ENCODE peak calls at places on chromosomes 12 and 14, in five cellular contexts. One of them, this sample, is unnamed.

GRCh38 chr14:92900660-92901059 is 22.3 kb upstream of the CHGA start:
- DNase-seq in T-cell: no peak
- DNase-seq in T1000: no peak
- DNase-seq in foreskin fibroblast: no peak
- DNase-seq in activated CD4-positive, alpha-beta T cell treated with anti-CD3 and anti-CD28 coated beads for 1 hour: no peak
- DNase-seq in this sample: no peak

GRCh38 chr12:62720661-62721330 is 214.2 kb downstream of the PPM1H start:
- DNase-seq in activated CD4-positive, alpha-beta T cell treated with anti-CD3 and anti-CD28 coated beads for 1 hour: no peak
- DNase-seq in T1000: no peak
- DNase-seq in T-cell: no peak
- DNase-seq in foreskin fibroblast: peak; percentile 89
- DNase-seq in this sample: no peak

GRCh38 chr12:48820406-48820805 is 2.1 kb downstream of the CACNB3 start:
- DNase-seq in T-cell: no peak
- DNase-seq in activated CD4-positive, alpha-beta T cell treated with anti-CD3 and anti-CD28 coated beads for 1 hour: no peak
- DNase-seq in foreskin fibroblast: no peak
- DNase-seq in T1000: no peak
- DNase-seq in this sample: no peak

GRCh38 chr12:119938049-119938667 is 50.9 kb upstream of the BICDL1 start:
- DNase-seq in T-cell: peak; percentile 61
- DNase-seq in foreskin fibroblast: peak; percentile 80
- DNase-seq in activated CD4-positive, alpha-beta T cell treated with anti-CD3 and anti-CD28 coated beads for 1 hour: peak; percentile 54
- DNase-seq in T1000: no peak
- DNase-seq in this sample: peak; percentile 62

GRCh38 chr12:120282229-120282628 is 9.5 kb downstream of the RNU4-2 start:
- DNase-seq in foreskin fibroblast: no peak
- DNase-seq in T-cell: no peak
- DNase-seq in activated CD4-positive, alpha-beta T cell treated with anti-CD3 and anti-CD28 coated beads for 1 hour: no peak
- DNase-seq in T1000: no peak
- DNase-seq in this sample: no peak

GRCh38 chr12:52417742-52418141 is 11.6 kb upstream of the KRT82 start:
- DNase-seq in T-cell: no peak
- DNase-seq in T1000: no peak
- DNase-seq in activated CD4-positive, alpha-beta T cell treated with anti-CD3 and anti-CD28 coated beads for 1 hour: no peak
- DNase-seq in foreskin fibroblast: no peak
- DNase-seq in this sample: no peak

GRCh38 chr12:49545815-49546214 is 7.0 kb downstream of the KCNH3 start:
- DNase-seq in T1000: no peak
- DNase-seq in T-cell: no peak
- DNase-seq in foreskin fibroblast: no peak
- DNase-seq in activated CD4-positive, alpha-beta T cell treated with anti-CD3 and anti-CD28 coated beads for 1 hour: no peak
- DNase-seq in this sample: no peak

GRCh38 chr14:68630081-68630571 is 162.7 kb downstream of the ZFP36L1 start:
- DNase-seq in activated CD4-positive, alpha-beta T cell treated with anti-CD3 and anti-CD28 coated beads for 1 hour: no peak
- DNase-seq in T1000: no peak
- DNase-seq in T-cell: no peak
- DNase-seq in foreskin fibroblast: no peak
- DNase-seq in this sample: no peak

GRCh38 chr14:87993485-87993809 is 465 bp upstream of the GALC start:
- DNase-seq in foreskin fibroblast: no peak
- DNase-seq in T-cell: no peak
- DNase-seq in T1000: no peak
- DNase-seq in activated CD4-positive, alpha-beta T cell treated with anti-CD3 and anti-CD28 coated beads for 1 hour: no peak
- DNase-seq in this sample: no peak

GRCh38 chr12:95739561-95740313 is 50.8 kb downstream of the NTN4 start:
- DNase-seq in foreskin fibroblast: no peak
- DNase-seq in T-cell: no peak
- DNase-seq in T1000: no peak
- DNase-seq in activated CD4-positive, alpha-beta T cell treated with anti-CD3 and anti-CD28 coated beads for 1 hour: no peak
- DNase-seq in this sample: no peak

GRCh38 chr12:6852651-6853354 is 853 bp downstream of the USP5 start:
- DNase-seq in T1000: peak; percentile 60
- DNase-seq in T-cell: peak; percentile 49
- DNase-seq in activated CD4-positive, alpha-beta T cell treated with anti-CD3 and anti-CD28 coated beads for 1 hour: peak; percentile 41
- DNase-seq in foreskin fibroblast: peak; percentile 93
- DNase-seq in this sample: peak; percentile 44

GRCh38 chr14:104735830-104736642 is 12.0 kb downstream of the ADSS1 start:
- DNase-seq in foreskin fibroblast: peak; percentile 95
- DNase-seq in activated CD4-positive, alpha-beta T cell treated with anti-CD3 and anti-CD28 coated beads for 1 hour: no peak
- DNase-seq in T-cell: no peak
- DNase-seq in T1000: no peak
- DNase-seq in this sample: no peak

GRCh38 chr14:64704743-64705405 is 650 bp downstream of the PLEKHG3 start:
- DNase-seq in foreskin fibroblast: peak; percentile 55
- DNase-seq in activated CD4-positive, alpha-beta T cell treated with anti-CD3 and anti-CD28 coated beads for 1 hour: no peak
- DNase-seq in T-cell: peak; percentile 15
- DNase-seq in T1000: no peak
- DNase-seq in this sample: peak; percentile 43

GRCh38 chr12:116466536-116466935 is 92.6 kb upstream of the MAP1LC3B2 start:
- DNase-seq in T1000: no peak
- DNase-seq in foreskin fibroblast: no peak
- DNase-seq in activated CD4-positive, alpha-beta T cell treated with anti-CD3 and anti-CD28 coated beads for 1 hour: no peak
- DNase-seq in T-cell: no peak
- DNase-seq in this sample: no peak

GRCh38 chr12:55743967-55744931 is 1.3 kb downstream of the GDF11 start:
- DNase-seq in activated CD4-positive, alpha-beta T cell treated with anti-CD3 and anti-CD28 coated beads for 1 hour: no peak
- DNase-seq in T-cell: no peak
- DNase-seq in T1000: no peak
- DNase-seq in foreskin fibroblast: peak; percentile 46
- DNase-seq in this sample: no peak

GRCh38 chr12:94805749-94806148 is 155.4 kb upstream of the TMCC3 start:
- DNase-seq in foreskin fibroblast: peak; percentile 63
- DNase-seq in T-cell: no peak
- DNase-seq in T1000: no peak
- DNase-seq in activated CD4-positive, alpha-beta T cell treated with anti-CD3 and anti-CD28 coated beads for 1 hour: no peak
- DNase-seq in this sample: no peak

GRCh38 chr12:113347892-113348291 is 10.5 kb upstream of the PLBD2 start:
- DNase-seq in T-cell: no peak
- DNase-seq in activated CD4-positive, alpha-beta T cell treated with anti-CD3 and anti-CD28 coated beads for 1 hour: no peak
- DNase-seq in foreskin fibroblast: no peak
- DNase-seq in T1000: no peak
- DNase-seq in this sample: no peak

GRCh38 chr14:38065101-38065762 is 142.5 kb upstream of the SSTR1 start:
- DNase-seq in T1000: no peak
- DNase-seq in T-cell: peak; percentile 33
- DNase-seq in activated CD4-positive, alpha-beta T cell treated with anti-CD3 and anti-CD28 coated beads for 1 hour: peak; percentile 37
- DNase-seq in foreskin fibroblast: no peak
- DNase-seq in this sample: no peak

GRCh38 chr14:99231181-99231849 is 40.7 kb downstream of the BCL11B start:
- DNase-seq in T-cell: no peak
- DNase-seq in activated CD4-positive, alpha-beta T cell treated with anti-CD3 and anti-CD28 coated beads for 1 hour: no peak
- DNase-seq in foreskin fibroblast: no peak
- DNase-seq in T1000: no peak
- DNase-seq in this sample: no peak

GRCh38 chr14:104656014-104656714 is 33.3 kb upstream of the INF2 start:
- DNase-seq in activated CD4-positive, alpha-beta T cell treated with anti-CD3 and anti-CD28 coated beads for 1 hour: no peak
- DNase-seq in T1000: peak; percentile 49
- DNase-seq in foreskin fibroblast: no peak
- DNase-seq in T-cell: no peak
- DNase-seq in this sample: peak; percentile 89